ENCODE peak calls at places on chromosomes 3 and 15, in five cellular contexts. B is cardiac muscle cell, M is RWPE2, C is fibroblast of pulmonary artery, A is type B pancreatic cell. O is an unnamed sample.

GRCh38 chr3:46372492-46373359 is 2.0 kb downstream of the CCR5 start:
- DNase-seq in A (no peak), M (no peak), B (peak), C (peak), O (no peak)

GRCh38 chr3:194274424-194275085 is 76.6 kb downstream of the CPN2 start:
- DNase-seq in B (no peak), C (no peak), A (no peak), M (peak), O (no peak)

GRCh38 chr15:97691799-97692198 is 268.7 kb upstream of the ARRDC4 start:
- DNase-seq in C (no peak), B (no peak), A (no peak), M (no peak), O (no peak)

GRCh38 chr3:71753716-71754609 is at the start of gene GPR27:
- DNase-seq in A (peak), B (peak), M (no peak), C (peak), O (peak)

GRCh38 chr3:172562881-172563835 is 39.9 kb upstream of the TNFSF10 start:
- DNase-seq in C (peak), M (no peak), A (no peak), B (no peak), O (no peak)

GRCh38 chr3:171261487-171261886 is 198.7 kb downstream of the TNIK start:
- DNase-seq in A (no peak), M (no peak), C (no peak), B (no peak), O (no peak)

GRCh38 chr3:30516238-30516637 is 90.2 kb upstream of the TGFBR2 start:
- DNase-seq in C (peak), M (no peak), A (no peak), B (no peak), O (no peak)

GRCh38 chr3:41330465-41330864 is 131.2 kb downstream of the CTNNB1 start:
- DNase-seq in C (peak), M (no peak), A (no peak), B (no peak), O (no peak)

GRCh38 chr15:94235681-94236080 is 4.3 kb downstream of the MCTP2 start:
- DNase-seq in M (no peak), B (no peak), A (no peak), C (no peak), O (no peak)

GRCh38 chr3:171183042-171183441 is 156.5 kb upstream of the SLC2A2 start:
- DNase-seq in B (no peak), A (no peak), C (peak), M (no peak), O (no peak)

DNA sequence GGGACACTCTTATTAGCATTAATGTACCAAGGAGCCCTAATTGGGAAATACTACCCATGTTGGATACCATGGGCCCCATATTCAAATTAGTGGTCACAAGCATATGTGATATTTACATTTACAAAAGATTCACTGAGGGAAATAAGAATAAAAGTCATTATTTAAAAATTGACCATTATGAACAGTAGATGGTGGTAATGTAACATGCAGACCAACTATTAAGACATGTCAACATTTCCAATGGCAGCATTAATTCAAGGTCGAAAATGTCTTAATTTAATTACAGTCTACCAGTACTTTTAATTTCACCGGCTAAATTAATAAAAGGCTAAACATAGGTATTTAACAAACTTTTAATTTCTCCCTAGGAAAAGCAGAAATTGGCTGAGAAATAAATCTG is 26.3 kb downstream of the NEK11 start:
- DNase-seq in A (no peak), B (no peak), C (peak), M (no peak), O (no peak)
- TF ChIP-seq CTCF in A (peak), B (peak), C (peak), M (peak), O (no peak)

DNA sequence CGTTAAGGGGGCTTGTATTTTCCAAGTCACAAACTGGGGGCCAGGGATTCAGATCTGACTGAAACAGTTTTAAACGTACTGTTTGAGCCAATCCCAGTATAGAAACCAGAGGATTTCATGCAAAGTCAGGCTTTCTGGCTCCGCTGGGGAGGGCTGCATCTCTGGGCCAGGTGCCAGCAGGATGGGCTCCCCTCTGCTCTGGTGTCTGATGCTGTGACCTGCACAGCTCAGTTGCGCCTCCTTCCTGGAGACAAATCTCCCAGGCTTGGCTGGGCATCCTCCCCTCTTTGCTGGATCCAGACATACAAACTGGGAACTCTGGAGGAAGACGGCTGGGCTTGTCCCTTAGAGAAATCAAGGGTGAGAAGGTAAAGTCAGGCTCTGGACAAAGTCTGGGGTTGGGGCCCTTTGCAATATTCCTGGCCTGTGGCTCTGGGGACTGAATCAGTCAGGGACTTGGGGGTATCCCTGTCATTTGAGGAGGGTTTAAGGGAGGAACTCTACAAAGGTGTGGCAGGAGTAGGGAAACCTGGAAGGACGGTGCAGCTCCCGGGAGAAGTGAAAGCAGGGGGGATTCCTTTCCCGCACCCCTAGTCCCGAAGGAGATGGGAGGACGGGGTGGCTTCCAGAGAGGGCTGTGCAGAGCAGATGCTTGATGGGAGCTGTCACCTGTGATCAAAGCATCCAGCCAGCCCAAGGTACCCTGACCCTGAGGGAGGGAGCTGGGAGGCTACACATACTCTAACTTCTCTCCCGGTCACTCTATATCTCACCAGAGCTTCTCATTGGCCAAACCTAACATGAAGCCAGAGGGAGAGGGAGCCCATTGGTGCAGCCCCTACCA is 114.8 kb upstream of the ATP2B2 start:
- DNase-seq in C (no peak), B (no peak), A (no peak), M (peak), O (no peak)
- TF ChIP-seq CTCF in C (no peak), B (no peak), A (no peak), M (no peak), O (no peak)

DNA sequence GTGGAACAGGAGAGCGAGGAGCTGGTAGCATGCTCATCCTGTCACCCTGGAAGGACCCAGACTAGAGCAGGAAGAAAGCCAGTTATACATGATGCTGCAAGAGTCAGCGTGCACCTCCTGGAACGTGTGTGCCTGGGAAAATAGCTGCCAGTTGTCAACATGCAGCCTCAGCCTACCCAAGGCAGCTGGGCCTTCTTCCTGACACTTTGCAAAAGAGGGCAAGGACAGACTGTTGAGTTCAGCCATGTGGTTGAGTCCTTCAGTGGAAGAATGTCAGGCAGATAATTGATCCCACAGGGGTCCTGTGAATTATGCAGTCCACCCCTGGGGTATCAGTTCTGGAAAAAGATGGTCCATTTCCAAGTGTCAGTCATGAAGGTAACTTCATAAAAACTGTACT is 79.5 kb downstream of the ARNT2 start:
- DNase-seq in M (no peak), C (no peak), B (no peak), A (no peak), O (no peak)
- TF ChIP-seq CTCF in M (no peak), C (no peak), B (no peak), A (no peak), O (no peak)

GRCh38 chr15:67639591-67639990 is 97.1 kb downstream of the MAP2K5 start:
- DNase-seq in A (no peak), M (no peak), C (no peak), B (peak), O (no peak)

GRCh38 chr15:67646847-67647246 is 104.3 kb downstream of the MAP2K5 start:
- DNase-seq in A (no peak), B (no peak), C (no peak), M (no peak), O (no peak)

DNA sequence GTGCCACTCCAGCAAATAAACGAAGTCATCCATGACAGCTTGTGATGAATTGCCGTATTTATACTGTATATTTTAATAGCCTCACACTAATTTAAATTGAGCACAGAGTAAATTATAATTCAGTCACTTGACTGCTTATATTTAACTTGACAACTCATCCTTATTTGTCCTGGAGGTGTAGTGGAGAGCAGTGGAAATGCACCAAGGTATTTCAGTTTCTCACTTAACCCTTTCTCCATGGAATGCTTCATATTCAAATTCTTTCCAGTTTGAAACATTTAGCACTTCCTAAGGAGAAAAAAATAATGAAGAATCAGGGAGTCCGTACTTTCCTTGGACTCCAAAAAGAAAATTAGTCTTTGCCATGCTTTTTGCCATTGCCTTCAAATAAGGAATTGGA is 99.0 kb downstream of the MAP2K5 start:
- DNase-seq in C (no peak), A (no peak), B (no peak), M (no peak), O (no peak)
- TF ChIP-seq CTCF in C (no peak), A (peak), B (no peak), M (no peak), O (peak)

GRCh38 chr3:48564667-48565066 is 1.1 kb upstream of the UCN2 start:
- DNase-seq in B (no peak), A (no peak), M (no peak), C (no peak), O (no peak)

GRCh38 chr3:48562367-48563095 is 1.1 kb downstream of the UCN2 start:
- DNase-seq in C (no peak), M (no peak), B (no peak), A (no peak), O (no peak)

GRCh38 chr3:48565186-48565585 is 1.6 kb upstream of the UCN2 start:
- DNase-seq in C (no peak), M (no peak), A (no peak), B (no peak), O (no peak)

GRCh38 chr3:48563382-48563918 is at the start of gene UCN2:
- DNase-seq in B (no peak), M (no peak), C (peak), A (no peak), O (no peak)

DNA sequence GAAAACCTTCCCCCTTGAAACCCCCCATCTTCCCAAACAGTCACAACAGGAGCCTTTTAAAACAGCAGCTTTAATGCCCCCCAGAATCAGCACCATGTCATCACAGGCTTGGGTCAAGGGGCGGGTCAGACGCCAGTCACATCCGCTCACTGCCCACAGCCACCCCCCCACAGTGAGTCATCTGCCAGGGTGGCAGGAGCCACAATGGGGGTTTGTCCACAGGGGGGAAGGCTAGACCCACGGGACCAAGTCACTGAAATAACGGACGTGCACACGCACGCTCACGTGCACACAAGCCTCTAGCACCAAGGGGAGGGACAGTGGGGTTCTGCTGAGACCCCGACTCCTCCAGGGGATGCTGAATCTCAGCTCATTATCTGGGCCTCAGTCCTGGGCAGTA is 441 bp upstream of the UCN2 start:
- DNase-seq in C (peak), A (no peak), M (no peak), B (no peak), O (no peak)
- TF ChIP-seq CTCF in C (no peak), A (no peak), M (no peak), B (no peak), O (no peak)

GRCh38 chr3:153209596-153209995 is 47.6 kb downstream of the RAP2B start:
- DNase-seq in C (peak), A (no peak), M (peak), B (no peak), O (no peak)

GRCh38 chr3:153210660-153211059 is 48.6 kb downstream of the RAP2B start:
- DNase-seq in A (no peak), M (no peak), C (no peak), B (no peak), O (no peak)

GRCh38 chr3:153215971-153216370 is 53.9 kb downstream of the RAP2B start:
- DNase-seq in M (no peak), A (no peak), B (no peak), C (peak), O (no peak)

GRCh38 chr3:153215497-153215896 is 53.5 kb downstream of the RAP2B start:
- DNase-seq in M (no peak), A (no peak), C (no peak), B (no peak), O (no peak)

GRCh38 chr3:153210116-153210515 is 48.1 kb downstream of the RAP2B start:
- DNase-seq in C (peak), A (no peak), M (no peak), B (no peak), O (no peak)
- TF ChIP-seq CTCF in C (peak), A (no peak), M (no peak), B (peak), O (no peak)

DNA sequence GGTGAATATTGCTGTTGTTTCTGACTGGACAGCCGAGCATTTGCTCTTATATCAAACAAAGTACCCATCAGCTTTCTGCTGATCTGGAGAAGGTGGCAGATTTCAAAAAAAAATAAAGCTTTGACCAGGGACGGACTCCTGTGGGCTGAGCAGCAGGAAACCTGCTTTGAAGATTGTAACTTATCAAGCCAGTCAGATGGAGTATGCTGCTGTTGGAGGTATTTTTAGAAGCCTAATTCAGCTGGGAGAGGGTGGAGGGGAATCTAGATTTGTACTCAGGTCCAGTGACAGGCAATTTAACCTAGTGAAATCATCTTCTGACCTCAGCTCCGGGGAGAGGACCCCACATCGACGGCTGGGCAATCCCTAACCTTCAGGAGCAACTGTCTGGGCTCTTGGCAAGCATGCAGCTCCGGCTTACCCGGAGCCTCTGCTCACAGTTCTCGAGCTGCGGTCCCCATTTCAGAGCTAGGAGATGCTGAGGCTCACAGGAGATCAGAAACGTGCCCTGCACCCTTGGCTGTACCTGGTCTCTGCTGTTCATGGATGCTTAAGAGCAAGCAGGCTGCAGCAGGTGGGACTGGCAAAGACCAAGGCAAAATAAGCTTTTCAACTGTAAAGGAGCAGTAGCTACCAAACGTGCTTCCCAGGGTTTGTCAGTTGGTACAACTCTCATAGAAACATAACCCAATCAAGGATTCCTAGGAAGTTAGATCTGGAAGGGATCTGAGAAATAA is 89.3 kb upstream of the ST8SIA2 start:
- DNase-seq in C (no peak), A (peak), B (peak), M (no peak), O (no peak)
- TF ChIP-seq CTCF in C (no peak), A (no peak), B (no peak), M (no peak), O (no peak)

DNA sequence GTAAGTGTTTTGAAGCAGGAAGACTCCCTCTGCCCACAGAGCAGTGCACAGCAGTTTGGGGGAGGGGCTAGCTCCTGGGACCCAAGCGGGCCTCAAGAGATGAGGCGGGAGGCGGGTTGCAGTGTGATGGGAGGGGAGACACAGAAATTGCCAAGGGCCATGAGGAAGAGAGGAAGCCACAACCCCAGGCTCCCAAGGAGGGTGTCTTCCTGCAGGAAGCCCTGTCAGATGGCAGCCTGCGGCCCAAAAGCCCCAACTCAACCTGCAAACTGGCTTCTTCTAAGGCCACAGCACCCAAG is 7.3 kb upstream of the ISLR2 start:
- DNase-seq in C (no peak), B (peak), M (no peak), A (no peak), O (no peak)
- TF ChIP-seq CTCF in C (no peak), B (no peak), M (no peak), A (no peak), O (no peak)